ENCODE peak calls at places on chromosomes 1 and 21, in nine cellular contexts. B is GM23338, F is breast epithelium, R is Panc1, H is upper lobe of left lung, V is endothelial cell of umbilical vein, T is HCT116, M is suprapubic skin, K is transverse colon. N is an unnamed sample.
A peak's percentile ranks its signal among the peaks of the same experiment; 100 is the strongest.

GRCh38 chr1:17661546-17662157 is 93.5 kb upstream of the ACTL8 start:
- DNase-seq in B (peak; percentile 78), F (peak; percentile 68), R (peak; percentile 33), H (no peak), V (peak; percentile 42), T (peak; percentile 12), M (no peak), K (peak; percentile 47), N (peak; percentile 76)

GRCh38 chr1:1145547-1145914 is 28.1 kb upstream of the TTLL10 start:
- DNase-seq in B (no peak), F (no peak), R (no peak), H (peak; percentile 69), V (no peak), T (no peak), M (no peak), K (peak; percentile 27), N (no peak)

GRCh38 chr1:235783148-235783776 is 83.4 kb downstream of the LYST start:
- DNase-seq in B (peak; percentile 67), F (no peak), R (no peak), H (no peak), V (peak; percentile 52), T (peak; percentile 26), M (no peak), K (no peak), N (no peak)

GRCh38 chr1:184753608-184754478 is 815 bp downstream of the EDEM3 start:
- DNase-seq in B (peak; percentile 65), F (peak; percentile 55), R (no peak), H (peak; percentile 90), V (peak; percentile 81), T (no peak), M (peak; percentile 75), K (peak; percentile 51), N (peak; percentile 73)

GRCh38 chr21:46226920-46227599 is 1.5 kb downstream of the LSS start:
- DNase-seq in B (no peak), F (no peak), R (no peak), H (no peak), V (no peak), T (no peak), M (peak; percentile 60), K (no peak), N (peak; percentile 59)

GRCh38 chr1:92907949-92908684 is 53.1 kb downstream of the DIPK1A start:
- DNase-seq in B (no peak), F (no peak), R (no peak), H (no peak), V (no peak), T (no peak), M (no peak), K (no peak), N (no peak)

GRCh38 chr1:7778133-7778628 is 5.9 kb upstream of the PER3 start:
- DNase-seq in B (no peak), F (no peak), R (no peak), H (no peak), V (no peak), T (no peak), M (no peak), K (no peak), N (no peak)

GRCh38 chr1:208432346-208432745 is 188.2 kb upstream of the PLXNA2 start:
- DNase-seq in B (no peak), F (no peak), R (no peak), H (no peak), V (no peak), T (no peak), M (no peak), K (no peak), N (no peak)

GRCh38 chr1:5878938-5879337 is 113.3 kb downstream of the NPHP4 start:
- DNase-seq in B (no peak), F (no peak), R (no peak), H (no peak), V (no peak), T (no peak), M (no peak), K (no peak), N (no peak)

GRCh38 chr1:161727343-161727924 is 6.1 kb downstream of the FCRLB start:
- DNase-seq in B (peak; percentile 41), F (no peak), R (no peak), H (no peak), V (no peak), T (no peak), M (peak; percentile 64), K (peak; percentile 15), N (no peak)

GRCh38 chr1:201517631-201518030 is 10.7 kb upstream of the CSRP1 start:
- DNase-seq in B (no peak), F (no peak), R (no peak), H (no peak), V (no peak), T (no peak), M (no peak), K (peak; percentile 59), N (peak; percentile 38)

GRCh38 chr21:45724345-45724961 is 80.9 kb downstream of the PCBP3 start:
- DNase-seq in B (no peak), F (no peak), R (no peak), H (no peak), V (no peak), T (no peak), M (no peak), K (no peak), N (no peak)

GRCh38 chr1:87359586-87359985 is 30.9 kb downstream of the LMO4 start:
- DNase-seq in B (no peak), F (no peak), R (no peak), H (no peak), V (no peak), T (no peak), M (no peak), K (no peak), N (no peak)

GRCh38 chr1:166874464-166874863 is 1.6 kb downstream of the TADA1 start:
- DNase-seq in B (no peak), F (no peak), R (no peak), H (no peak), V (no peak), T (no peak), M (no peak), K (no peak), N (no peak)
- H3K4me3 ChIP-seq in B (peak overlapping the region; percentile 63), F (no peak overlapping the region), R (no peak overlapping the region), H (no peak overlapping the region), V (no peak overlapping the region), T (peak overlapping the region; percentile 69), M (no peak overlapping the region), K (no peak overlapping the region), N (no peak overlapping the region)

GRCh38 chr1:230163719-230164118 is 96.7 kb downstream of the GALNT2 start:
- DNase-seq in B (no peak), F (no peak), R (no peak), H (no peak), V (no peak), T (no peak), M (no peak), K (no peak), N (peak; percentile 63)
- H3K27ac ChIP-seq in B (no peak overlapping the region), F (peak overlapping the region; percentile 45), R (no peak overlapping the region), H (no peak overlapping the region), V (no peak overlapping the region), T (no peak overlapping the region), M (peak overlapping the region; percentile 11), K (no peak overlapping the region), N (peak overlapping the region; percentile 36)

GRCh38 chr1:178932966-178933603 is 62.2 kb upstream of the ANGPTL1 start:
- DNase-seq in B (no peak), F (no peak), R (no peak), H (no peak), V (no peak), T (no peak), M (no peak), K (no peak), N (peak; percentile 84)

GRCh38 chr1:178932552-178932906 is 61.7 kb upstream of the ANGPTL1 start:
- DNase-seq in B (no peak), F (no peak), R (no peak), H (no peak), V (no peak), T (no peak), M (no peak), K (no peak), N (peak; percentile 81)

GRCh38 chr1:178933709-178934573 is 63.1 kb upstream of the ANGPTL1 start:
- DNase-seq in B (no peak), F (no peak), R (no peak), H (no peak), V (no peak), T (no peak), M (no peak), K (no peak), N (no peak)

GRCh38 chr1:178934574-178934945 is 63.7 kb upstream of the ANGPTL1 start:
- DNase-seq in B (no peak), F (no peak), R (no peak), H (no peak), V (no peak), T (no peak), M (no peak), K (no peak), N (no peak)

DNA sequence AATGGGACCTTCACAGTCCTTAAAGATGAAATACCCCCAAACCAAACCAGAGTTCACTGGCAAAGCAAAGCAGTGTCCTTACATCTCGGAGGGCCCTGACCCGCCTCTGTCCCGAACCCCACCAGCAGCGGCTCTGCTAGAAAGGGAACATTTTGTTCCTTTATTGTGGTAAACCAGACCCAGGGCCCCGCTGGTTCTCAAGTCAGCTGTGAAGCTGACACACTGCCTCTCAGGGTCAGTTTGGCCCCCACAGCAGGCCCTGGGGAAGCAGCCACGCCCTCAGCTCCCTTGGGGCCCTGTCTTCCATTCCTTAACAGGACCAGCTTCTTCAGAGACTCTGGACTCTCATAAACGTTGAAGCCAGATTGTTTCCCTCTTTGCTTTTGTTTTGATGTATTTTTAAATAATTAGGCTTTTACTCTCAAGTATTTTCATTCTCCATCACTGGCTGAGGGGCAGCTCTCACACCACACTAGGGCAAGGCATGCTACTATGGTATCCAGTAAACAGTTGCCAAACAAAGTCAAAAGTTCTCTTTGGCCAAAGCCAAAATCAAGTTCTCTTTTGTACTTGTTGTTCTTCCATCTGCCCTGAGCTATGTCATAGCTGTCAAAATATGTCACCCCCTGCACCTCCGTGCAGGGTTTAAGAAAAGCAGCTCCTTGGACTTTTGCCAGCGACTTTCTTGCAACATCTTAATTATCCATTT is 61.1 kb upstream of the ANGPTL1 start:
- DNase-seq in B (no peak), F (no peak), R (no peak), H (peak; percentile 51), V (no peak), T (no peak), M (peak; percentile 90), K (peak; percentile 63), N (peak; percentile 96)
- TF ChIP-seq POLR2AphosphoS5 in B (no peak), F (peak; percentile 52), R (no peak), H (no peak), V (no peak), T (no peak), M (peak; percentile 45), K (peak; percentile 90), N (peak; percentile 98)

GRCh38 chr1:156815851-156816536 is 654 bp downstream of the SH2D2A start:
- DNase-seq in B (no peak), F (no peak), R (no peak), H (no peak), V (no peak), T (no peak), M (no peak), K (no peak), N (no peak)
- H3K4me3 ChIP-seq in B (no peak overlapping the region), F (peak overlapping the region; percentile 19), R (no peak overlapping the region), H (peak overlapping the region; percentile 53), V (no peak overlapping the region), T (no peak overlapping the region), M (peak overlapping the region; percentile 2), K (peak overlapping the region; percentile 33), N (peak overlapping the region; percentile 36)

GRCh38 chr1:26946270-26946669 is 14.0 kb downstream of the KDF1 start:
- DNase-seq in B (no peak), F (no peak), R (no peak), H (no peak), V (no peak), T (no peak), M (no peak), K (no peak), N (no peak)
- H3K27ac ChIP-seq in B (no peak overlapping the region), F (no peak overlapping the region), R (no peak overlapping the region), H (no peak overlapping the region), V (no peak overlapping the region), T (no peak overlapping the region), M (no peak overlapping the region), K (peak overlapping the region; percentile 56), N (no peak overlapping the region)

N was measured in sigmoid colon.